ENCODE peak calls at places on chromosomes 12 and 14, in four cellular contexts. X is K562, V is GM12878, E is HepG2. P is an unnamed sample.
A peak's percentile ranks its signal among the peaks of the same experiment; 100 is the strongest.

GRCh38 chr14:42047421-42048045 is 440.9 kb downstream of the LRFN5 start:
- DNase-seq in X (no peak), V (no peak), E (no peak), P (no peak)

GRCh38 chr12:130838951-130839769 is at the start of gene STX2:
- DNase-seq in X (peak; percentile 96), V (peak; percentile 30), E (peak; percentile 80), P (peak; percentile 99)

GRCh38 chr12:114445401-114446323 is 39.7 kb upstream of the TBX5 start:
- DNase-seq in X (no peak), V (no peak), E (no peak), P (no peak)

GRCh38 chr12:65248656-65249633 is 29.5 kb upstream of the MSRB3 start:
- DNase-seq in X (no peak), V (no peak), E (no peak), P (no peak)

GRCh38 chr12:70671698-70672097 is 34.5 kb upstream of the PTPRB start:
- DNase-seq in X (no peak), V (no peak), E (no peak), P (no peak)

GRCh38 chr12:126708492-126708896 is 1558.5 kb upstream of the TMEM132C start:
- DNase-seq in X (no peak), V (no peak), E (no peak), P (peak; percentile 24)

GRCh38 chr14:67405771-67406170 is 6.2 kb downstream of the PLEK2 start:
- DNase-seq in X (no peak), V (no peak), E (no peak), P (no peak)

GRCh38 chr12:84054811-84055210 is 857.8 kb downstream of the SLC6A15 start:
- DNase-seq in X (no peak), V (no peak), E (no peak), P (no peak)

GRCh38 chr14:64880382-64881121 is 845 bp upstream of the SPTB start:
- DNase-seq in X (peak; percentile 81), V (no peak), E (no peak), P (peak; percentile 89)

GRCh38 chr14:104209985-104210520 is 71.7 kb downstream of the KIF26A start:
- DNase-seq in X (no peak), V (no peak), E (no peak), P (no peak)

GRCh38 chr14:57085801-57086200 is 182.9 kb downstream of the EXOC5 start:
- DNase-seq in X (no peak), V (no peak), E (no peak), P (peak; percentile 9)

GRCh38 chr14:20873370-20874177 is 17.6 kb upstream of the RNASE3 start:
- DNase-seq in X (peak; percentile 53), V (no peak), E (peak; percentile 41), P (peak; percentile 23)

GRCh38 chr12:63668028-63668799 is at the start of gene DPY19L2:
- DNase-seq in X (no peak), V (no peak), E (peak; percentile 1), P (peak; percentile 83)

GRCh38 chr14:72796935-72797334 is 97.0 kb downstream of the DPF3 start:
- DNase-seq in X (no peak), V (no peak), E (no peak), P (no peak)

GRCh38 chr14:55097894-55098560 is 31.0 kb upstream of the LGALS3 start:
- DNase-seq in X (no peak), V (peak; percentile 99), E (no peak), P (no peak)

GRCh38 chr12:25458047-25458552 is 95.0 kb downstream of the LMNTD1 start:
- DNase-seq in X (no peak), V (no peak), E (peak; percentile 7), P (peak; percentile 56)
- TF ChIP-seq FOXM1 in X (no peak), V (no peak), E (no peak), P (peak; percentile 91)

GRCh38 chr12:69101505-69101904 is 137.9 kb upstream of the CPSF6 start:
- DNase-seq in X (no peak), V (no peak), E (peak; percentile 49), P (no peak)
- TF ChIP-seq TAF1 in X (no peak), V (no peak), E (no peak), P (no peak)

GRCh38 chr12:53049582-53050318 is at the start of gene TNS2:
- DNase-seq in X (peak; percentile 21), V (no peak), E (peak; percentile 72), P (peak; percentile 72)

GRCh38 chr12:53048033-53048779 is 1.7 kb upstream of the TNS2 start:
- DNase-seq in X (peak; percentile 8), V (no peak), E (peak; percentile 68), P (peak; percentile 76)

GRCh38 chr12:53050426-53051057 is 677 bp downstream of the TNS2 start:
- DNase-seq in X (no peak), V (no peak), E (no peak), P (no peak)

GRCh38 chr12:53047221-53048032 is 2.4 kb upstream of the TNS2 start:
- DNase-seq in X (peak; percentile 93), V (no peak), E (peak; percentile 44), P (peak; percentile 95)

DNA sequence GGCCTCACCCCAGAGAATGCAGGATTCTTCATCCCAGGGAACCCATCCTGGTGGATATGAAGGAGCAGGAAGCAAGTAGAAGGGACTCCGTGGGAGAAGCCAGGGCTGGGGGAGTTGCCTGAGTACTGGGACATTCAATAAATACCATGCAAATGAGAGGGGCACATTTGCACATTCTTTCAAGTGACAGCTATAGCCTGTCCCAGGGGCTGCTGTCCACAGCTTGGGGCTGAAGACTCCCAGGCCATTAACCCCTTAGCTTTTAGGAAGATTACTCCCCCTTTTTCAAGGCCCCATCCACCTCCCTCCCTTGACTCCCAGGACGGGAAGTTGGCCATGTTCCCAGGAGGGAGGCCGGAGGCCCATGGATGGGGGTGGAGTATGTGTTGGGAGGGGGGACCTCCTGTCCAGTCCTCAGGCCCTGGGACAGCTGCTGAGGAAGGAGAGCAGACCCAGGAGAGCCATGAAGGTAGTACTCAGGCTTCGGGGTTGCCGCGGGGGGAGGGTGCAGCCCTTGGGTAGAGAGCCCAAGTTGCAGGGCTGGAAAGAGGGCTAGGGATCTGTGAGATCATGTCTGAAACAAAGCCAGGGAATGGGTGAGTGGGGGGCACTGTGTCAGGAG is 974 bp upstream of the TNS2 start:
- DNase-seq in X (peak; percentile 19), V (no peak), E (peak; percentile 40), P (peak; percentile 52)
- TF ChIP-seq RFX5 in X (no peak), V (no peak), E (no peak), P (no peak)

GRCh38 chr12:50715174-50715573 is 48.7 kb upstream of the ATF1 start:
- DNase-seq in X (no peak), V (no peak), E (no peak), P (no peak)
- TF ChIP-seq FOXM1 in X (no peak), V (no peak), E (no peak), P (no peak)

GRCh38 chr12:3071710-3072109 is 5.5 kb upstream of the TSPAN9 start:
- DNase-seq in X (no peak), V (no peak), E (no peak), P (no peak)

GRCh38 chr12:3069714-3070113 is 7.5 kb upstream of the TSPAN9 start:
- DNase-seq in X (no peak), V (no peak), E (no peak), P (no peak)

GRCh38 chr12:3075315-3075714 is 1.9 kb upstream of the TSPAN9 start:
- DNase-seq in X (no peak), V (no peak), E (no peak), P (no peak)

GRCh38 chr12:3073438-3074255 is 3.5 kb upstream of the TSPAN9 start:
- DNase-seq in X (peak; percentile 78), V (peak; percentile 37), E (peak; percentile 71), P (peak; percentile 90)

DNA sequence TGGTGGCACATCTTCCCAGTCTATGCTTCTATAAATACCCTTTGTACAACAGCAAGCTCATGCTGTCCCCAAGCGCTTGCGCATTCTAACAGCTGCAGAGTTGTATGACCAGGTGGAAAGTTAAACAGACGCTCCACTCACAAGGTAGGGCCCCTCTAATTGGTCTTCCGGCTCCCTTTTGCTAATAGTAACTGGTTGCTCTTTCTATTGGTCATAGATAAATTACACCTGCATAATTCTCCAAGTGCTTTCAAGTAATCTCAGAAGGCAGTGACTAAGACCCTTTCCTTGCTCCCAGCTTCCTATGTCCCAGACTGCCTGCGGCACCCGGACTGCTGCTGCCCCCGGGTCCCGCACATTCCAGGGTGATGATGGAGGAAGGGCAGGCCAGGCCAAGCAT is 6.1 kb upstream of the TSPAN9 start:
- DNase-seq in X (no peak), V (no peak), E (peak; percentile 58), P (no peak)
- TF ChIP-seq TAF1 in X (no peak), V (no peak), E (no peak), P (no peak)

GRCh38 chr12:56840922-56841321 is 77.8 kb downstream of the HSD17B6 start:
- DNase-seq in X (no peak), V (no peak), E (no peak), P (no peak)
- TF ChIP-seq RFX5 in X (no peak), V (no peak), E (no peak), P (no peak)

GRCh38 chr14:34172477-34173368 is 221.8 kb upstream of the EGLN3 start:
- DNase-seq in X (no peak), V (no peak), E (no peak), P (no peak)
- TF ChIP-seq FOXM1 in X (no peak), V (no peak), E (no peak), P (no peak)

GRCh38 chr12:112900298-112901145 is 6.2 kb upstream of the OAS1 start:
- DNase-seq in X (peak; percentile 46), V (no peak), E (peak; percentile 46), P (peak; percentile 50)
- TF ChIP-seq TAF1 in X (no peak), V (no peak), E (no peak), P (no peak)